ENCODE peak calls at places on chromosomes 16 and 17, in eight cellular contexts. One of them, this sample, is unnamed.

GRCh38 chr16:11418506-11418905 is 73.2 kb downstream of the RMI2 start:
- DNase-seq in cardiac fibroblast: no peak
- DNase-seq in omental fat pad: no peak
- DNase-seq in MM.1S: no peak
- DNase-seq in uterus: no peak
- DNase-seq in heart left ventricle: no peak
- DNase-seq in NB4: peak
- DNase-seq in esophagus squamous epithelium: no peak
- DNase-seq in this sample: no peak

GRCh38 chr17:45116434-45117016 is 15.8 kb downstream of the PLCD3 start:
- DNase-seq in esophagus squamous epithelium: no peak
- DNase-seq in NB4: no peak
- DNase-seq in omental fat pad: no peak
- DNase-seq in heart left ventricle: no peak
- DNase-seq in MM.1S: no peak
- DNase-seq in uterus: no peak
- DNase-seq in cardiac fibroblast: no peak
- DNase-seq in this sample: no peak

GRCh38 chr16:57577691-57578224 is 35.3 kb downstream of the ADGRG5 start:
- DNase-seq in NB4: peak
- DNase-seq in uterus: peak
- DNase-seq in cardiac fibroblast: peak
- DNase-seq in MM.1S: no peak
- DNase-seq in omental fat pad: peak
- DNase-seq in esophagus squamous epithelium: no peak
- DNase-seq in heart left ventricle: no peak
- DNase-seq in this sample: peak

GRCh38 chr16:49019081-49019633 is 262.5 kb downstream of the CBLN1 start:
- DNase-seq in uterus: no peak
- DNase-seq in cardiac fibroblast: no peak
- DNase-seq in heart left ventricle: no peak
- DNase-seq in MM.1S: no peak
- DNase-seq in NB4: no peak
- DNase-seq in omental fat pad: no peak
- DNase-seq in esophagus squamous epithelium: no peak
- DNase-seq in this sample: no peak

GRCh38 chr16:81004646-81005353 is 1.9 kb downstream of the CMC2 start:
- DNase-seq in uterus: no peak
- DNase-seq in MM.1S: peak
- DNase-seq in omental fat pad: no peak
- DNase-seq in NB4: peak
- DNase-seq in esophagus squamous epithelium: no peak
- DNase-seq in heart left ventricle: no peak
- DNase-seq in cardiac fibroblast: peak
- DNase-seq in this sample: peak

GRCh38 chr17:3003401-3004149 is 59.8 kb downstream of the OR1D5 start:
- DNase-seq in cardiac fibroblast: no peak
- DNase-seq in MM.1S: no peak
- DNase-seq in esophagus squamous epithelium: no peak
- DNase-seq in uterus: peak
- DNase-seq in NB4: peak
- DNase-seq in omental fat pad: no peak
- DNase-seq in heart left ventricle: peak
- DNase-seq in this sample: no peak

GRCh38 chr16:55056585-55057520 is 126.2 kb downstream of the IRX5 start:
- DNase-seq in uterus: no peak
- DNase-seq in NB4: no peak
- DNase-seq in omental fat pad: no peak
- DNase-seq in heart left ventricle: no peak
- DNase-seq in MM.1S: no peak
- DNase-seq in esophagus squamous epithelium: no peak
- DNase-seq in cardiac fibroblast: no peak
- DNase-seq in this sample: peak

GRCh38 chr16:84598391-84598750 is 19.5 kb downstream of the COTL1 start:
- DNase-seq in esophagus squamous epithelium: no peak
- DNase-seq in NB4: no peak
- DNase-seq in heart left ventricle: no peak
- DNase-seq in uterus: no peak
- DNase-seq in MM.1S: no peak
- DNase-seq in omental fat pad: no peak
- DNase-seq in cardiac fibroblast: no peak
- DNase-seq in this sample: peak

GRCh38 chr17:76940738-76941350 is 72.6 kb downstream of the MGAT5B start:
- DNase-seq in heart left ventricle: no peak
- DNase-seq in cardiac fibroblast: no peak
- DNase-seq in esophagus squamous epithelium: no peak
- DNase-seq in uterus: no peak
- DNase-seq in MM.1S: no peak
- DNase-seq in omental fat pad: no peak
- DNase-seq in NB4: no peak
- DNase-seq in this sample: peak

GRCh38 chr17:867896-868489 is 85.8 kb downstream of the MRM3 start:
- DNase-seq in heart left ventricle: no peak
- DNase-seq in NB4: no peak
- DNase-seq in uterus: no peak
- DNase-seq in esophagus squamous epithelium: no peak
- DNase-seq in cardiac fibroblast: no peak
- DNase-seq in MM.1S: no peak
- DNase-seq in omental fat pad: no peak
- DNase-seq in this sample: no peak

GRCh38 chr16:1183235-1183907 is 30.5 kb downstream of the CACNA1H start:
- DNase-seq in NB4: no peak
- DNase-seq in omental fat pad: peak
- DNase-seq in uterus: peak
- DNase-seq in heart left ventricle: peak
- DNase-seq in MM.1S: no peak
- DNase-seq in esophagus squamous epithelium: no peak
- DNase-seq in cardiac fibroblast: peak
- DNase-seq in this sample: no peak

GRCh38 chr16:21659124-21659523 is 4.6 kb upstream of the OTOA start:
- DNase-seq in cardiac fibroblast: no peak
- DNase-seq in NB4: no peak
- DNase-seq in uterus: no peak
- DNase-seq in MM.1S: no peak
- DNase-seq in heart left ventricle: no peak
- DNase-seq in omental fat pad: no peak
- DNase-seq in esophagus squamous epithelium: no peak
- DNase-seq in this sample: no peak

GRCh38 chr17:19857640-19858039 is 10.1 kb downstream of the ULK2 start:
- DNase-seq in MM.1S: no peak
- DNase-seq in NB4: no peak
- DNase-seq in heart left ventricle: no peak
- DNase-seq in uterus: no peak
- DNase-seq in esophagus squamous epithelium: no peak
- DNase-seq in omental fat pad: no peak
- DNase-seq in cardiac fibroblast: no peak
- DNase-seq in this sample: no peak

GRCh38 chr17:42456223-42457106 is 2.2 kb upstream of the ATP6V0A1 start:
- DNase-seq in NB4: peak
- DNase-seq in esophagus squamous epithelium: no peak
- DNase-seq in cardiac fibroblast: peak
- DNase-seq in uterus: no peak
- DNase-seq in heart left ventricle: no peak
- DNase-seq in MM.1S: peak
- DNase-seq in omental fat pad: no peak
- DNase-seq in this sample: no peak

GRCh38 chr17:70767102-70767701 is 597.9 kb downstream of the KCNJ2 start:
- DNase-seq in MM.1S: peak
- DNase-seq in uterus: no peak
- DNase-seq in omental fat pad: no peak
- DNase-seq in cardiac fibroblast: peak
- DNase-seq in esophagus squamous epithelium: no peak
- DNase-seq in NB4: peak
- DNase-seq in heart left ventricle: no peak
- DNase-seq in this sample: no peak

GRCh38 chr17:29342148-29342765 is 47.9 kb upstream of the TAOK1 start:
- DNase-seq in esophagus squamous epithelium: no peak
- DNase-seq in MM.1S: no peak
- DNase-seq in NB4: peak
- DNase-seq in omental fat pad: no peak
- DNase-seq in cardiac fibroblast: no peak
- DNase-seq in heart left ventricle: no peak
- DNase-seq in uterus: no peak
- DNase-seq in this sample: no peak

GRCh38 chr17:76272541-76273434 is 7.6 kb downstream of the UBALD2 start:
- DNase-seq in uterus: no peak
- DNase-seq in omental fat pad: no peak
- DNase-seq in MM.1S: no peak
- DNase-seq in NB4: no peak
- DNase-seq in cardiac fibroblast: no peak
- DNase-seq in esophagus squamous epithelium: no peak
- DNase-seq in heart left ventricle: peak
- DNase-seq in this sample: peak

GRCh38 chr17:80195671-80196529 is 24.2 kb downstream of the SGSH start:
- DNase-seq in MM.1S: peak
- DNase-seq in esophagus squamous epithelium: no peak
- DNase-seq in cardiac fibroblast: peak
- DNase-seq in NB4: peak
- DNase-seq in uterus: no peak
- DNase-seq in omental fat pad: no peak
- DNase-seq in heart left ventricle: no peak
- DNase-seq in this sample: peak

GRCh38 chr17:77865109-77865611 is 93.3 kb upstream of the TNRC6C start:
- DNase-seq in esophagus squamous epithelium: no peak
- DNase-seq in heart left ventricle: peak
- DNase-seq in uterus: peak
- DNase-seq in NB4: peak
- DNase-seq in omental fat pad: no peak
- DNase-seq in MM.1S: no peak
- DNase-seq in cardiac fibroblast: no peak
- DNase-seq in this sample: no peak

GRCh38 chr17:54968954-54969400 is 412 bp downstream of the STXBP4 start:
- DNase-seq in uterus: no peak
- DNase-seq in cardiac fibroblast: peak
- DNase-seq in heart left ventricle: no peak
- DNase-seq in NB4: peak
- DNase-seq in MM.1S: no peak
- DNase-seq in omental fat pad: no peak
- DNase-seq in esophagus squamous epithelium: no peak
- DNase-seq in this sample: peak

GRCh38 chr17:8986295-8986694 is 20.8 kb upstream of the PIK3R5 start:
- DNase-seq in NB4: no peak
- DNase-seq in uterus: no peak
- DNase-seq in heart left ventricle: no peak
- DNase-seq in omental fat pad: no peak
- DNase-seq in esophagus squamous epithelium: no peak
- DNase-seq in MM.1S: no peak
- DNase-seq in cardiac fibroblast: no peak
- DNase-seq in this sample: no peak
- TF ChIP-seq CTCF in NB4: no peak
- TF ChIP-seq CTCF in uterus: no peak
- TF ChIP-seq CTCF in heart left ventricle: no peak
- TF ChIP-seq CTCF in omental fat pad: no peak
- TF ChIP-seq CTCF in esophagus squamous epithelium: no peak
- TF ChIP-seq CTCF in MM.1S: peak
- TF ChIP-seq CTCF in cardiac fibroblast: no peak
- TF ChIP-seq CTCF in this sample: no peak

DNA sequence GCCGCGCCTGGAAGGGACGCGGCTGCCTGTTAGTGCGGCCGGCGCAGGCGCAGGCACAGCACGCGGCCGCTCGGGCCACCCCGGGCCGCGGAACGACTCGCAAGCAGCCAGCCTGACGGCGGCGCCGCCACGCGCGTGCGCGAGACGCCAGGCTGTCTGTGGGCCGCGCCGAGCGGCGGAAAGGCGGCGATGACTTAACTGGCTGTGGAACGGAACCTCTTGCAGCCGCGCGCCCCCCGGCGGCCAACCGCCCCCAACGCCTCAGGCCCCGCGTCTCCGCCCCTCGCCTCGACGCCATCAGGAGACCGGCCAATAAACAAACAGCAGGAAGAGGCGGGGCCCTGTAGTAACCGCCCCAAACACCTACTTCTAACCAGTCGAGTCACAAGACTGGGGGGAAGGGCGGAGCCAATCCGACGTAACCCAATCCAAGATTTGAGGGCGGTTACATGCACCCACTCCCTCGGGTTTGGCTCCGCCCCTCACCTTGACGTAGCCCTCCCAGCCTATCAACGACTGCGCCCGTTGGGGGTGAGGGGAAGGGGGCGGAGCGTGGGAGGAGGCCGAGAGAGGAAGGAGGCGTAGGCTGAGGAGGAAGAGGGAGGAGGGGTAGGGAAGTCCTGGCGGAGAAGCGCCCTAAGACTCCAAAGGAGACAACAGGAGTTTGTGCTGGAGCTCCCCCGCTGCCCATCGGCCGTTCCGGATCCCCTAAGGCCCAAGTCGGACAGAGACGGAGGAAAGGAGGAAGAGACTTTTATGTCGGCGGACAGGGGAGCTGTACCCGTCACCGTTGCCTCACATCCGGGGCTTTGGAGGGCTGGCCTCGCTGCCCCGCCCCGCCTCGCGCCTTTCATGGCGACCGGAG is at the start of gene FBRS:
- DNase-seq in cardiac fibroblast: peak
- DNase-seq in esophagus squamous epithelium: peak
- DNase-seq in heart left ventricle: peak
- DNase-seq in omental fat pad: peak
- DNase-seq in uterus: peak
- DNase-seq in MM.1S: peak
- DNase-seq in NB4: peak
- DNase-seq in this sample: peak
- TF ChIP-seq CTCF in cardiac fibroblast: peak
- TF ChIP-seq CTCF in esophagus squamous epithelium: peak
- TF ChIP-seq CTCF in heart left ventricle: peak
- TF ChIP-seq CTCF in omental fat pad: no peak
- TF ChIP-seq CTCF in uterus: peak
- TF ChIP-seq CTCF in MM.1S: peak
- TF ChIP-seq CTCF in NB4: peak
- TF ChIP-seq CTCF in this sample: peak

GRCh38 chr17:68906638-68907037 is 48.6 kb downstream of the ABCA8 start:
- DNase-seq in NB4: no peak
- DNase-seq in cardiac fibroblast: peak
- DNase-seq in esophagus squamous epithelium: no peak
- DNase-seq in heart left ventricle: no peak
- DNase-seq in MM.1S: peak
- DNase-seq in omental fat pad: no peak
- DNase-seq in uterus: no peak
- DNase-seq in this sample: no peak
- TF ChIP-seq CTCF in NB4: peak
- TF ChIP-seq CTCF in cardiac fibroblast: peak
- TF ChIP-seq CTCF in esophagus squamous epithelium: no peak
- TF ChIP-seq CTCF in heart left ventricle: peak
- TF ChIP-seq CTCF in MM.1S: peak
- TF ChIP-seq CTCF in omental fat pad: no peak
- TF ChIP-seq CTCF in uterus: peak
- TF ChIP-seq CTCF in this sample: no peak

DNA sequence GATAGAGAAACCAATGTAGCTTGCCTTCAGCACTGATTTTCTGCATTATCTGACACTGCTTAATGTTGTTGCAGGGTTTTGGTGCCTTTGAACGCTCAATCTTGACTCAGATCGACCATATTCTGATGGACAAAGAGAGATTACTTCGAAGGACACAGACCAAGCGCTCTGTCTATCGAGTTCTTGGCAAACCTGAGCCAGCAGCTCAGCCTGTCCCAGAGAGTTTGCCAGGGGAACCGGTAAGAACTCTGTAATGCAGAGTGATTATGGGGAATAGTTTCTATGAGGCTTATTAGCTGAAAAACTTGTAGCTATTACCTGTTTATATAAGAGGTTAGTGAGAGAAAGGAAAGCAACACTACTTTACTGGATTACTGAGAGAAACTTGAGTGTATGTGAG is 40.4 kb downstream of the AATF start:
- DNase-seq in omental fat pad: no peak
- DNase-seq in heart left ventricle: no peak
- DNase-seq in cardiac fibroblast: no peak
- DNase-seq in NB4: no peak
- DNase-seq in uterus: no peak
- DNase-seq in esophagus squamous epithelium: no peak
- DNase-seq in MM.1S: no peak
- DNase-seq in this sample: no peak
- TF ChIP-seq CTCF in omental fat pad: no peak
- TF ChIP-seq CTCF in heart left ventricle: no peak
- TF ChIP-seq CTCF in cardiac fibroblast: no peak
- TF ChIP-seq CTCF in NB4: no peak
- TF ChIP-seq CTCF in uterus: no peak
- TF ChIP-seq CTCF in esophagus squamous epithelium: no peak
- TF ChIP-seq CTCF in MM.1S: no peak
- TF ChIP-seq CTCF in this sample: no peak